ENCODE peak calls at places on chromosome 22, in eight cellular contexts. One of them, this sample, is unnamed.
A peak's percentile ranks its signal among the peaks of the same experiment; 100 is the strongest.

GRCh38 chr22:49013707-49014106 is 814.0 kb downstream of the BRD1 start:
- DNase-seq in IMR-90: no peak
- DNase-seq in psoas muscle: no peak
- DNase-seq in K562: no peak
- DNase-seq in CD8-positive, alpha-beta memory T cell: no peak
- DNase-seq in H9: peak; percentile 17
- DNase-seq in pancreas: no peak
- DNase-seq in SJSA1: no peak
- DNase-seq in this sample: no peak

GRCh38 chr22:49242480-49242879 is 585.2 kb downstream of the BRD1 start:
- DNase-seq in H9: peak; percentile 4
- DNase-seq in K562: no peak
- DNase-seq in pancreas: no peak
- DNase-seq in psoas muscle: no peak
- DNase-seq in IMR-90: no peak
- DNase-seq in SJSA1: no peak
- DNase-seq in CD8-positive, alpha-beta memory T cell: no peak
- DNase-seq in this sample: no peak

GRCh38 chr22:40024201-40025061 is 29.7 kb downstream of the FAM83F start:
- DNase-seq in CD8-positive, alpha-beta memory T cell: peak; percentile 73
- DNase-seq in pancreas: peak; percentile 68
- DNase-seq in K562: peak; percentile 84
- DNase-seq in psoas muscle: peak; percentile 81
- DNase-seq in H9: peak; percentile 76
- DNase-seq in SJSA1: peak; percentile 65
- DNase-seq in IMR-90: peak; percentile 51
- DNase-seq in this sample: no peak

GRCh38 chr22:43017525-43018290 is 2.8 kb upstream of the PACSIN2 start:
- DNase-seq in CD8-positive, alpha-beta memory T cell: no peak
- DNase-seq in H9: no peak
- DNase-seq in SJSA1: no peak
- DNase-seq in pancreas: no peak
- DNase-seq in K562: no peak
- DNase-seq in IMR-90: no peak
- DNase-seq in psoas muscle: no peak
- DNase-seq in this sample: no peak

GRCh38 chr22:50714631-50715179 is 23.3 kb upstream of the ACR start:
- DNase-seq in SJSA1: no peak
- DNase-seq in IMR-90: no peak
- DNase-seq in psoas muscle: peak; percentile 37
- DNase-seq in H9: no peak
- DNase-seq in CD8-positive, alpha-beta memory T cell: no peak
- DNase-seq in pancreas: no peak
- DNase-seq in K562: no peak
- DNase-seq in this sample: no peak

GRCh38 chr22:43404673-43405385 is 7.0 kb upstream of the MPPED1 start:
- DNase-seq in psoas muscle: peak; percentile 32
- DNase-seq in pancreas: no peak
- DNase-seq in K562: no peak
- DNase-seq in CD8-positive, alpha-beta memory T cell: peak; percentile 26
- DNase-seq in H9: no peak
- DNase-seq in SJSA1: no peak
- DNase-seq in IMR-90: no peak
- DNase-seq in this sample: peak; percentile 68

GRCh38 chr22:47218671-47219070 is 456.2 kb downstream of the TBC1D22A start:
- DNase-seq in CD8-positive, alpha-beta memory T cell: peak; percentile 42
- DNase-seq in SJSA1: no peak
- DNase-seq in H9: no peak
- DNase-seq in K562: no peak
- DNase-seq in psoas muscle: peak; percentile 28
- DNase-seq in pancreas: no peak
- DNase-seq in IMR-90: no peak
- DNase-seq in this sample: no peak

GRCh38 chr22:46627806-46628482 is 7.8 kb downstream of the GRAMD4 start:
- DNase-seq in pancreas: no peak
- DNase-seq in psoas muscle: peak; percentile 39
- DNase-seq in K562: no peak
- DNase-seq in IMR-90: no peak
- DNase-seq in H9: no peak
- DNase-seq in SJSA1: no peak
- DNase-seq in CD8-positive, alpha-beta memory T cell: no peak
- DNase-seq in this sample: no peak

GRCh38 chr22:48828688-48829087 is 999.0 kb downstream of the BRD1 start:
- DNase-seq in H9: no peak
- DNase-seq in IMR-90: no peak
- DNase-seq in psoas muscle: no peak
- DNase-seq in SJSA1: no peak
- DNase-seq in CD8-positive, alpha-beta memory T cell: peak; percentile 41
- DNase-seq in pancreas: no peak
- DNase-seq in K562: no peak
- DNase-seq in this sample: no peak

GRCh38 chr22:27170491-27170890 is 513.1 kb downstream of the MIAT start:
- DNase-seq in psoas muscle: peak; percentile 44
- DNase-seq in pancreas: peak; percentile 13
- DNase-seq in H9: no peak
- DNase-seq in K562: no peak
- DNase-seq in IMR-90: peak; percentile 48
- DNase-seq in CD8-positive, alpha-beta memory T cell: no peak
- DNase-seq in SJSA1: peak; percentile 59
- DNase-seq in this sample: no peak

GRCh38 chr22:30806391-30806861 is 111.8 kb downstream of the OSBP2 start:
- DNase-seq in SJSA1: peak; percentile 56
- DNase-seq in CD8-positive, alpha-beta memory T cell: no peak
- DNase-seq in H9: peak; percentile 76
- DNase-seq in K562: no peak
- DNase-seq in psoas muscle: no peak
- DNase-seq in pancreas: no peak
- DNase-seq in IMR-90: peak; percentile 67
- DNase-seq in this sample: peak; percentile 52

GRCh38 chr22:48796295-48797015 is 1031.2 kb downstream of the BRD1 start:
- DNase-seq in CD8-positive, alpha-beta memory T cell: no peak
- DNase-seq in SJSA1: no peak
- DNase-seq in psoas muscle: no peak
- DNase-seq in H9: peak; percentile 74
- DNase-seq in K562: no peak
- DNase-seq in pancreas: no peak
- DNase-seq in IMR-90: no peak
- DNase-seq in this sample: no peak

GRCh38 chr22:47835726-47836125 is 1073.3 kb downstream of the TBC1D22A start:
- DNase-seq in IMR-90: peak; percentile 6
- DNase-seq in SJSA1: peak; percentile 87
- DNase-seq in psoas muscle: no peak
- DNase-seq in pancreas: no peak
- DNase-seq in CD8-positive, alpha-beta memory T cell: no peak
- DNase-seq in K562: no peak
- DNase-seq in H9: no peak
- DNase-seq in this sample: peak; percentile 78

GRCh38 chr22:19831016-19831415 is 23.7 kb downstream of the GNB1L start:
- DNase-seq in IMR-90: no peak
- DNase-seq in K562: no peak
- DNase-seq in H9: no peak
- DNase-seq in CD8-positive, alpha-beta memory T cell: no peak
- DNase-seq in psoas muscle: no peak
- DNase-seq in pancreas: no peak
- DNase-seq in SJSA1: no peak
- DNase-seq in this sample: no peak

DNA sequence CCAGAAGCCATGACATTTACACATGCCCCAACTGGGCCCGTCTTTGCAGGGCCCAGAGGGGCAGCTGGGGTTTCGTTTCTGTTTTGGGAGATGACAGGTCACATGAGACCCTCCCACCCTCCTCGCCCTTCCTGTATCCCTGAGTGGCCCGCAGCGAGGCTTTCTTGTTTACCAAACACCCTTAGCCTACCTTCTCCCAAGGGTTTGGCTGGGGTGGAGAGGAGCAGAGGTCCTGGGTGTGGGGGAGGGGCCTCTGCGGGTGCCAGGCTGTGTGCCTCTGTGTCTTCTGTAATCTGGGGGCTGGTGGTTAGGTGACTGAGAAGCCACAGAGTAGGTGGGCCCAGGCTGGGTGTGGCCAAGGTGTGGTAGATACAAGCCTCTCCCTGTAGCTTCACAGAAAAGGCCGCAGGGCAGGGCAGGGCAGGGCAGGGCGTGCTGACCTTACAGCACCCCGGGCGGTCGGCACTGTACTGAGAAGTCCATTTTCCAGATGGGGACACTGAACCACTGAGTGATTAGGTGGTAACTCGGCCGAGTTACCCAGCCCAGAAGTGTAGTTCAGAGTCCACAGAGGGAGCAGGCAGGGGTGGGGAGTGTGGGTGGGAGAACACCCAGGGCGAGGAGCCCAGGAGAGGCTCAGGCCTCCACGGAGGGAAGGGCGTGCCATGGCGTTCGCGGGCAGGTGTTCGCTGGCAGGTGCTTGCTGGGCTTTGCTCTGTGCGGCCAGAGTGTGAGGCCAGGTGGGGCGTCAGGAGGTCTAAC is 8.7 kb downstream of the PRR5 start:
- DNase-seq in psoas muscle: no peak
- DNase-seq in H9: no peak
- DNase-seq in CD8-positive, alpha-beta memory T cell: peak; percentile 80
- DNase-seq in pancreas: no peak
- DNase-seq in SJSA1: no peak
- DNase-seq in K562: peak; percentile 34
- DNase-seq in IMR-90: no peak
- DNase-seq in this sample: peak; percentile 30
- H3K4me1 ChIP-seq in psoas muscle: no peaks in the 10 kb centered on the region
- H3K4me1 ChIP-seq in H9: no peaks in the 10 kb centered on the region
- H3K4me1 ChIP-seq in CD8-positive, alpha-beta memory T cell: peaks cover 41% of the 10 kb centered on the region
- H3K4me1 ChIP-seq in pancreas: no peaks in the 10 kb centered on the region
- H3K4me1 ChIP-seq in SJSA1: no peaks in the 10 kb centered on the region
- H3K4me1 ChIP-seq in K562: peaks cover 44% of the 10 kb centered on the region
- H3K4me1 ChIP-seq in IMR-90: peaks cover 7% of the 10 kb centered on the region
- H3K4me1 ChIP-seq in this sample: peaks cover 18% of the 10 kb centered on the region

GRCh38 chr22:33906475-33906874 is 13.8 kb downstream of the LARGE1 start:
- DNase-seq in psoas muscle: no peak
- DNase-seq in SJSA1: no peak
- DNase-seq in H9: no peak
- DNase-seq in CD8-positive, alpha-beta memory T cell: no peak
- DNase-seq in IMR-90: no peak
- DNase-seq in pancreas: no peak
- DNase-seq in K562: no peak
- DNase-seq in this sample: no peak
- H3K4me1 ChIP-seq in psoas muscle: peaks cover 32% of the 10 kb centered on the region
- H3K4me1 ChIP-seq in SJSA1: peaks cover 13% of the 10 kb centered on the region
- H3K4me1 ChIP-seq in H9: peaks cover 8% of the 10 kb centered on the region
- H3K4me1 ChIP-seq in CD8-positive, alpha-beta memory T cell: no peaks in the 10 kb centered on the region
- H3K4me1 ChIP-seq in IMR-90: peaks cover 7% of the 10 kb centered on the region
- H3K4me1 ChIP-seq in pancreas: no peaks in the 10 kb centered on the region
- H3K4me1 ChIP-seq in K562: no peaks in the 10 kb centered on the region
- H3K4me1 ChIP-seq in this sample: no peaks in the 10 kb centered on the region

GRCh38 chr22:37804886-37805857 is 2.6 kb upstream of the GCAT start:
- DNase-seq in psoas muscle: peak; percentile 96
- DNase-seq in CD8-positive, alpha-beta memory T cell: peak; percentile 66
- DNase-seq in IMR-90: peak; percentile 70
- DNase-seq in pancreas: peak; percentile 94
- DNase-seq in SJSA1: peak; percentile 79
- DNase-seq in K562: no peak
- DNase-seq in H9: peak; percentile 91
- DNase-seq in this sample: no peak
- H3K4me1 ChIP-seq in psoas muscle: peaks cover 10% of the 10 kb centered on the region
- H3K4me1 ChIP-seq in CD8-positive, alpha-beta memory T cell: peaks cover 45% of the 10 kb centered on the region
- H3K4me1 ChIP-seq in IMR-90: peaks cover 12% of the 10 kb centered on the region
- H3K4me1 ChIP-seq in pancreas: peaks cover 4% of the 10 kb centered on the region
- H3K4me1 ChIP-seq in SJSA1: peaks cover 46% of the 10 kb centered on the region
- H3K4me1 ChIP-seq in K562: peaks cover 58% of the 10 kb centered on the region
- H3K4me1 ChIP-seq in H9: no peaks in the 10 kb centered on the region
- H3K4me1 ChIP-seq in this sample: peaks cover 15% of the 10 kb centered on the region

GRCh38 chr22:36331306-36331911 is 56.4 kb downstream of the MYH9 start:
- DNase-seq in H9: peak; percentile 91
- DNase-seq in CD8-positive, alpha-beta memory T cell: peak; percentile 90
- DNase-seq in SJSA1: peak; percentile 92
- DNase-seq in K562: peak; percentile 49
- DNase-seq in IMR-90: peak; percentile 98
- DNase-seq in psoas muscle: peak; percentile 83
- DNase-seq in pancreas: peak; percentile 65
- DNase-seq in this sample: peak; percentile 94
- H3K4me1 ChIP-seq in H9: peaks cover 12% of the 10 kb centered on the region
- H3K4me1 ChIP-seq in CD8-positive, alpha-beta memory T cell: peaks cover 89% of the 10 kb centered on the region
- H3K4me1 ChIP-seq in SJSA1: peaks cover 98% of the 10 kb centered on the region
- H3K4me1 ChIP-seq in K562: peaks cover 72% of the 10 kb centered on the region
- H3K4me1 ChIP-seq in IMR-90: peaks cover 81% of the 10 kb centered on the region
- H3K4me1 ChIP-seq in psoas muscle: peaks cover 91% of the 10 kb centered on the region
- H3K4me1 ChIP-seq in pancreas: peaks cover 85% of the 10 kb centered on the region
- H3K4me1 ChIP-seq in this sample: peaks cover 100% of the 10 kb centered on the region

GRCh38 chr22:24727218-24727851 is 47.2 kb downstream of the PIWIL3 start:
- DNase-seq in pancreas: peak; percentile 24
- DNase-seq in CD8-positive, alpha-beta memory T cell: no peak
- DNase-seq in K562: peak; percentile 26
- DNase-seq in psoas muscle: no peak
- DNase-seq in H9: no peak
- DNase-seq in SJSA1: peak; percentile 85
- DNase-seq in IMR-90: peak; percentile 94
- DNase-seq in this sample: no peak
- H3K4me1 ChIP-seq in pancreas: no peaks in the 10 kb centered on the region
- H3K4me1 ChIP-seq in CD8-positive, alpha-beta memory T cell: no peaks in the 10 kb centered on the region
- H3K4me1 ChIP-seq in K562: peaks cover 4% of the 10 kb centered on the region
- H3K4me1 ChIP-seq in psoas muscle: no peaks in the 10 kb centered on the region
- H3K4me1 ChIP-seq in H9: no peaks in the 10 kb centered on the region
- H3K4me1 ChIP-seq in SJSA1: peaks cover 68% of the 10 kb centered on the region
- H3K4me1 ChIP-seq in IMR-90: peaks cover 12% of the 10 kb centered on the region
- H3K4me1 ChIP-seq in this sample: no peaks in the 10 kb centered on the region